ENCODE peak calls at places on chromosomes 13 and 19, in six cellular contexts. Z is fibroblast of pulmonary artery; H is activated T-cell treated with anti-CD3 and anti-CD28 coated beads, Interleukin-2, amount 50 U/mL, for 48 hours; G is HAP-1; F is colonic mucosa; Y is uterus. P is an unnamed sample.

GRCh38 chr13:28047784-28048388 is 52.5 kb downstream of the FLT3 start:
- DNase-seq in Y (no peak), G (no peak), F (no peak), Z (no peak), H (no peak), P (no peak)

GRCh38 chr19:2616741-2617392 is 85.6 kb downstream of the GNG7 start:
- DNase-seq in F (no peak), H (no peak), Y (no peak), Z (no peak), G (no peak), P (no peak)

GRCh38 chr19:55649579-55650557 is 1.9 kb downstream of the CCDC106 start:
- DNase-seq in H (no peak), Y (no peak), F (no peak), Z (no peak), G (no peak), P (no peak)

GRCh38 chr13:59099182-59099950 is 1064.4 kb downstream of the DIAPH3 start:
- DNase-seq in G (no peak), Y (no peak), F (no peak), H (no peak), Z (peak), P (no peak)

GRCh38 chr19:30924670-30925069 is 424.6 kb downstream of the TSHZ3 start:
- DNase-seq in H (no peak), Y (no peak), F (no peak), Z (no peak), G (no peak), P (no peak)

GRCh38 chr19:32649751-32650150 is 25.2 kb downstream of the ANKRD27 start:
- DNase-seq in F (no peak), H (no peak), G (no peak), Z (no peak), Y (no peak), P (no peak)

GRCh38 chr13:100100115-100100879 is 11.4 kb downstream of the PCCA start:
- DNase-seq in Y (peak), H (no peak), G (peak), F (peak), Z (peak), P (peak)

GRCh38 chr13:21849323-21849722 is 178.4 kb downstream of the FGF9 start:
- DNase-seq in Y (no peak), G (no peak), Z (peak), H (peak), F (no peak), P (no peak)

GRCh38 chr13:38883783-38884182 is 106.8 kb downstream of the STOML3 start:
- DNase-seq in H (no peak), G (no peak), F (no peak), Y (no peak), Z (no peak), P (no peak)

GRCh38 chr13:36413161-36413560 is 19.1 kb upstream of the CCNA1 start:
- DNase-seq in H (no peak), Z (no peak), G (no peak), F (no peak), Y (no peak), P (no peak)

GRCh38 chr19:47832723-47833122 is 11.0 kb downstream of the CRX start:
- DNase-seq in G (no peak), Z (no peak), H (no peak), F (no peak), Y (no peak), P (no peak)

GRCh38 chr19:4567584-4568071 is 8.1 kb upstream of the SEMA6B start:
- DNase-seq in G (peak), F (peak), H (peak), Z (peak), Y (no peak), P (no peak)

GRCh38 chr19:28700176-28700575 is 512.8 kb downstream of the UQCRFS1 start:
- DNase-seq in Z (no peak), F (no peak), G (no peak), H (no peak), Y (no peak), P (no peak)

GRCh38 chr13:85503797-85504196 is 295.4 kb downstream of the SLITRK6 start:
- DNase-seq in F (no peak), H (no peak), Y (no peak), Z (peak), G (no peak), P (no peak)

GRCh38 chr13:110023729-110024645 is 237.6 kb upstream of the IRS2 start:
- DNase-seq in G (no peak), H (no peak), F (no peak), Y (peak), Z (peak), P (peak)

GRCh38 chr19:13055213-13056051 is 47.2 kb downstream of the LYL1 start:
- DNase-seq in Z (peak), H (no peak), F (no peak), G (no peak), Y (peak), P (peak)

GRCh38 chr19:14440049-14440448 is 6.9 kb downstream of the PKN1 start:
- DNase-seq in Z (no peak), H (peak), G (no peak), Y (peak), F (peak), P (no peak)

GRCh38 chr13:51912091-51912490 is 50.3 kb downstream of the CCDC70 start:
- DNase-seq in Y (no peak), F (no peak), H (no peak), Z (no peak), G (peak), P (no peak)

GRCh38 chr19:18529782-18530181 is 7.9 kb upstream of the ELL start:
- DNase-seq in Z (no peak), H (no peak), G (no peak), F (no peak), Y (no peak), P (no peak)

GRCh38 chr19:37160153-37160552 is 12.3 kb downstream of the ZNF585A start:
- DNase-seq in G (no peak), Z (no peak), F (no peak), Y (no peak), H (no peak), P (no peak)

GRCh38 chr19:29636553-29637325 is 28.5 kb upstream of the PLEKHF1 start:
- DNase-seq in G (no peak), F (no peak), Z (no peak), H (no peak), Y (peak), P (no peak)

GRCh38 chr13:102369303-102369702 is 32.5 kb downstream of the FGF14 start:
- DNase-seq in H (no peak), G (no peak), F (no peak), Z (no peak), Y (no peak), P (no peak)

GRCh38 chr19:35995655-35995993 is 636 bp downstream of the SDHAF1 start:
- DNase-seq in F (peak), H (peak), Z (peak), Y (peak), G (peak), P (peak)

GRCh38 chr19:15288146-15288963 is 44.0 kb downstream of the BRD4 start:
- DNase-seq in G (no peak), Y (no peak), F (no peak), Z (no peak), H (no peak), P (peak)

P was measured in fibroblast of gingiva.